ENCODE peak calls at places on chromosomes 4 and X, in five cellular contexts. V is hippocampal formation, E is nucleus accumbens, O is KBM-7, B is T-helper 9 cell. X is an unnamed sample.

GRCh38 chr4:15738877-15739276 is 36.0 kb downstream of the BST1 start:
- DNase-seq in V (no peak), E (no peak), O (no peak), B (no peak), X (no peak)

GRCh38 chr4:27050731-27051130 is 190.1 kb downstream of the STIM2 start:
- DNase-seq in V (no peak), E (no peak), O (no peak), B (no peak), X (no peak)

GRCh38 chrX:65581661-65582339 is 47.2 kb upstream of the LAS1L start:
- DNase-seq in V (no peak), E (no peak), O (peak), B (peak), X (no peak)

GRCh38 chr4:8080754-8081065 is 77.9 kb downstream of the ABLIM2 start:
- DNase-seq in V (no peak), E (no peak), O (no peak), B (no peak), X (no peak)

GRCh38 chr4:142274137-142274536 is 572.0 kb downstream of the INPP4B start:
- DNase-seq in V (no peak), E (no peak), O (no peak), B (no peak), X (no peak)

GRCh38 chrX:30659421-30659820 is 6.2 kb downstream of the GK start:
- DNase-seq in V (no peak), E (no peak), O (peak), B (no peak), X (no peak)

GRCh38 chrX:49165901-49166881 is 3.6 kb downstream of the MAGIX start:
- DNase-seq in V (peak), E (no peak), O (peak), B (peak), X (peak)

GRCh38 chrX:19747672-19748610 is 139.5 kb downstream of the SH3KBP1 start:
- DNase-seq in V (no peak), E (no peak), O (peak), B (peak), X (no peak)

GRCh38 chr4:16227462-16227868 is 1.2 kb upstream of the TAPT1 start:
- DNase-seq in V (peak), E (no peak), O (peak), B (no peak), X (no peak)

GRCh38 chrX:39815621-39816020 is 282.1 kb downstream of the BCOR start:
- DNase-seq in V (no peak), E (no peak), O (peak), B (no peak), X (peak)

GRCh38 chr4:74039065-74039763 is 725 bp upstream of the CXCL3 start:
- DNase-seq in V (no peak), E (no peak), O (no peak), B (no peak), X (no peak)

X was measured in NCI-H1436 treated with DMSO at 0.1 percent for 48 hours.